ENCODE peak calls at places on chromosomes 1 and 21, in eight cellular contexts. A is amniotic stem cell; Q is GM19239; T is GOT3; W is NCI-H524; L is GM20000; K is activated CD4-positive, alpha-beta T cell treated with anti-CD3 and anti-CD28 coated beads for 24 hours; B is SJSA1. O is an unnamed sample.

GRCh38 chr1:110218739-110219138 is 8.6 kb downstream of the KCNC4 start:
- DNase-seq in A (no peak), Q (no peak), T (no peak), W (no peak), L (no peak), K (no peak), B (no peak), O (no peak)

GRCh38 chr1:161728376-161729226 is 7.3 kb downstream of the FCRLB start:
- DNase-seq in A (no peak), Q (no peak), T (no peak), W (no peak), L (no peak), K (no peak), B (no peak), O (no peak)

GRCh38 chr1:203036537-203036936 is 10.2 kb downstream of the PPFIA4 start:
- DNase-seq in A (no peak), Q (no peak), T (no peak), W (peak; percentile 69), L (no peak), K (no peak), B (no peak), O (no peak)

GRCh38 chr1:85330711-85331290 is 54.4 kb upstream of the BCL10 start:
- DNase-seq in A (peak; percentile 75), Q (no peak), T (no peak), W (no peak), L (no peak), K (no peak), B (peak; percentile 93), O (no peak)

GRCh38 chr1:198101716-198102453 is 54.9 kb upstream of the NEK7 start:
- DNase-seq in A (no peak), Q (no peak), T (no peak), W (no peak), L (no peak), K (no peak), B (no peak), O (no peak)

GRCh38 chr1:8193840-8194406 is 124.0 kb upstream of the SLC45A1 start:
- DNase-seq in A (no peak), Q (no peak), T (no peak), W (no peak), L (no peak), K (no peak), B (no peak), O (no peak)

GRCh38 chr1:12215118-12215517 is 14.7 kb upstream of the VPS13D start:
- DNase-seq in A (no peak), Q (no peak), T (no peak), W (no peak), L (no peak), K (no peak), B (no peak), O (no peak)

GRCh38 chr21:44494418-44494817 is 39.1 kb downstream of the LRRC3 start:
- DNase-seq in A (no peak), Q (no peak), T (no peak), W (no peak), L (no peak), K (no peak), B (no peak), O (no peak)

GRCh38 chr1:39080884-39081265 is 54.7 kb downstream of the NDUFS5 start:
- DNase-seq in A (no peak), Q (no peak), T (no peak), W (no peak), L (no peak), K (no peak), B (no peak), O (no peak)

GRCh38 chr1:1399870-1400575 is 888 bp upstream of the CCNL2 start:
- DNase-seq in A (no peak), Q (no peak), T (no peak), W (no peak), L (no peak), K (no peak), B (no peak), O (no peak)

GRCh38 chr1:84742653-84743052 is 52.4 kb upstream of the SSX2IP start:
- DNase-seq in A (no peak), Q (no peak), T (no peak), W (no peak), L (no peak), K (no peak), B (no peak), O (no peak)

GRCh38 chr1:24236170-24237045 is 49.3 kb upstream of the IFNLR1 start:
- DNase-seq in A (no peak), Q (no peak), T (no peak), W (no peak), L (peak; percentile 65), K (peak; percentile 18), B (no peak), O (no peak)

GRCh38 chr1:151002006-151002405 is 4.7 kb downstream of the MINDY1 start:
- DNase-seq in A (no peak), Q (no peak), T (no peak), W (no peak), L (no peak), K (no peak), B (no peak), O (no peak)

GRCh38 chr1:205918955-205919746 is 24.1 kb downstream of the SLC26A9 start:
- DNase-seq in A (peak; percentile 37), Q (peak; percentile 64), T (peak; percentile 75), W (peak; percentile 76), L (peak; percentile 77), K (peak; percentile 61), B (peak; percentile 73), O (peak; percentile 81)

GRCh38 chr1:220370041-220370700 is 97.9 kb upstream of the RAB3GAP2 start:
- DNase-seq in A (peak; percentile 80), Q (no peak), T (peak; percentile 47), W (peak; percentile 82), L (no peak), K (no peak), B (no peak), O (no peak)

GRCh38 chr1:24567792-24568388 is 12.0 kb downstream of the NCMAP start:
- DNase-seq in A (no peak), Q (no peak), T (no peak), W (no peak), L (no peak), K (no peak), B (no peak), O (no peak)

GRCh38 chr1:110264430-110264829 is 54.3 kb downstream of the KCNC4 start:
- DNase-seq in A (no peak), Q (no peak), T (no peak), W (no peak), L (no peak), K (no peak), B (no peak), O (no peak)

GRCh38 chr1:228005511-228006033 is 1.2 kb upstream of the WNT3A start:
- DNase-seq in A (no peak), Q (no peak), T (no peak), W (no peak), L (no peak), K (no peak), B (no peak), O (no peak)

O was measured in germinal center.